ENCODE peak calls at places on chromosomes 13 and 19, in seven cellular contexts. O is T-helper 2 cell; K is NCI-H1417; J is fibroblast of the conjunctiva; L is renal cortical epithelial cell; M is anterior cingulate cortex; E is CD8-positive, alpha-beta memory T cell. Y is an unnamed sample.

GRCh38 chr19:5539431-5539833 is 28.3 kb downstream of the TINCR start:
- DNase-seq in O (no peak), K (peak), J (no peak), L (no peak), M (peak), E (no peak), Y (peak)

GRCh38 chr19:45645631-45646344 is 6.6 kb upstream of the EML2 start:
- DNase-seq in O (peak), K (peak), J (peak), L (peak), M (peak), E (peak), Y (peak)

GRCh38 chr13:47413112-47413511 is 516.3 kb upstream of the HTR2A start:
- DNase-seq in O (no peak), K (no peak), J (peak), L (no peak), M (no peak), E (no peak), Y (no peak)

GRCh38 chr13:80145291-80145690 is 195.6 kb downstream of the SPRY2 start:
- DNase-seq in O (no peak), K (no peak), J (no peak), L (no peak), M (no peak), E (no peak), Y (no peak)

GRCh38 chr13:32059511-32059984 is 28.0 kb downstream of the FRY start:
- DNase-seq in O (no peak), K (no peak), J (no peak), L (no peak), M (no peak), E (no peak), Y (no peak)

GRCh38 chr19:8161135-8161646 is 11.8 kb upstream of the FBN3 start:
- DNase-seq in O (no peak), K (peak), J (no peak), L (peak), M (no peak), E (no peak), Y (no peak)

GRCh38 chr19:4971424-4971793 is 2.5 kb downstream of the KDM4B start:
- DNase-seq in O (no peak), K (peak), J (no peak), L (no peak), M (no peak), E (peak), Y (no peak)

GRCh38 chr13:73849292-73849691 is 284.9 kb downstream of the KLF12 start:
- DNase-seq in O (peak), K (peak), J (no peak), L (peak), M (no peak), E (no peak), Y (no peak)

Y was measured in NCI-H2227 treated with DMSO at 0.1 percent for 48 hours.